ENCODE peak calls at places on chromosomes 2 and 18, in seven cellular contexts. One of them, this sample, is unnamed.
A peak's percentile ranks its signal among the peaks of the same experiment; 100 is the strongest.

GRCh38 chr2:240460243-240460630 is 24.8 kb downstream of the GPC1 start:
- DNase-seq in bronchial epithelial cell: no peak
- DNase-seq in Panc1: no peak
- DNase-seq in B cell: no peak
- DNase-seq in tibial artery: no peak
- DNase-seq in M059J: no peak
- DNase-seq in fibroblast of the aortic adventitia: no peak
- DNase-seq in this sample: no peak

GRCh38 chr18:59358611-59359575 is at the start of gene LMAN1:
- DNase-seq in bronchial epithelial cell: peak; percentile 77
- DNase-seq in Panc1: peak; percentile 18
- DNase-seq in B cell: peak; percentile 91
- DNase-seq in tibial artery: peak; percentile 92
- DNase-seq in M059J: peak; percentile 94
- DNase-seq in fibroblast of the aortic adventitia: peak; percentile 89
- DNase-seq in this sample: peak; percentile 100

GRCh38 chr2:223760838-223761502 is 76.4 kb downstream of the AP1S3 start:
- DNase-seq in bronchial epithelial cell: peak; percentile 96
- DNase-seq in Panc1: peak; percentile 93
- DNase-seq in B cell: no peak
- DNase-seq in tibial artery: no peak
- DNase-seq in M059J: peak; percentile 96
- DNase-seq in fibroblast of the aortic adventitia: peak; percentile 65
- DNase-seq in this sample: no peak

GRCh38 chr2:17879137-17879912 is 858 bp downstream of the KCNS3 start:
- DNase-seq in bronchial epithelial cell: peak; percentile 70
- DNase-seq in Panc1: no peak
- DNase-seq in B cell: peak; percentile 55
- DNase-seq in tibial artery: peak; percentile 42
- DNase-seq in M059J: peak; percentile 89
- DNase-seq in fibroblast of the aortic adventitia: peak; percentile 18
- DNase-seq in this sample: peak; percentile 43

GRCh38 chr2:74831693-74832530 is 2.0 kb upstream of the HK2 start:
- DNase-seq in bronchial epithelial cell: peak; percentile 67
- DNase-seq in Panc1: no peak
- DNase-seq in B cell: no peak
- DNase-seq in tibial artery: no peak
- DNase-seq in M059J: peak; percentile 63
- DNase-seq in fibroblast of the aortic adventitia: no peak
- DNase-seq in this sample: no peak

GRCh38 chr2:121172456-121172855 is 112.5 kb downstream of the TFCP2L1 start:
- DNase-seq in bronchial epithelial cell: no peak
- DNase-seq in Panc1: no peak
- DNase-seq in B cell: no peak
- DNase-seq in tibial artery: no peak
- DNase-seq in M059J: no peak
- DNase-seq in fibroblast of the aortic adventitia: no peak
- DNase-seq in this sample: no peak

GRCh38 chr2:237935740-237936452 is 30.9 kb upstream of the UBE2F start:
- DNase-seq in bronchial epithelial cell: peak; percentile 93
- DNase-seq in Panc1: peak; percentile 18
- DNase-seq in B cell: no peak
- DNase-seq in tibial artery: no peak
- DNase-seq in M059J: no peak
- DNase-seq in fibroblast of the aortic adventitia: peak; percentile 47
- DNase-seq in this sample: no peak

GRCh38 chr18:48780151-48781001 is 170.4 kb downstream of the SMAD7 start:
- DNase-seq in bronchial epithelial cell: no peak
- DNase-seq in Panc1: no peak
- DNase-seq in B cell: no peak
- DNase-seq in tibial artery: no peak
- DNase-seq in M059J: no peak
- DNase-seq in fibroblast of the aortic adventitia: peak; percentile 61
- DNase-seq in this sample: no peak

GRCh38 chr2:96565111-96565510 is 28.6 kb downstream of the ARID5A start:
- DNase-seq in bronchial epithelial cell: no peak
- DNase-seq in Panc1: no peak
- DNase-seq in B cell: no peak
- DNase-seq in tibial artery: no peak
- DNase-seq in M059J: no peak
- DNase-seq in fibroblast of the aortic adventitia: no peak
- DNase-seq in this sample: no peak

GRCh38 chr2:141554810-141555209 is 576.0 kb downstream of the LRP1B start:
- DNase-seq in bronchial epithelial cell: peak; percentile 53
- DNase-seq in Panc1: peak; percentile 54
- DNase-seq in B cell: peak; percentile 13
- DNase-seq in tibial artery: no peak
- DNase-seq in M059J: no peak
- DNase-seq in fibroblast of the aortic adventitia: peak; percentile 20
- DNase-seq in this sample: no peak

GRCh38 chr2:175872716-175873115 is 129.4 kb downstream of the LNPK start:
- DNase-seq in bronchial epithelial cell: no peak
- DNase-seq in Panc1: no peak
- DNase-seq in B cell: no peak
- DNase-seq in tibial artery: no peak
- DNase-seq in M059J: no peak
- DNase-seq in fibroblast of the aortic adventitia: peak; percentile 70
- DNase-seq in this sample: no peak

GRCh38 chr2:213995400-213996105 is 415.3 kb upstream of the VWC2L start:
- DNase-seq in bronchial epithelial cell: peak; percentile 98
- DNase-seq in Panc1: peak; percentile 54
- DNase-seq in B cell: no peak
- DNase-seq in tibial artery: no peak
- DNase-seq in M059J: peak; percentile 93
- DNase-seq in fibroblast of the aortic adventitia: peak; percentile 94
- DNase-seq in this sample: no peak

GRCh38 chr2:76567478-76567877 is 856.8 kb upstream of the GCFC2 start:
- DNase-seq in bronchial epithelial cell: no peak
- DNase-seq in Panc1: no peak
- DNase-seq in B cell: no peak
- DNase-seq in tibial artery: no peak
- DNase-seq in M059J: no peak
- DNase-seq in fibroblast of the aortic adventitia: no peak
- DNase-seq in this sample: no peak

This sample was measured in D721Med.